ENCODE peak calls at places on chromosomes 7 and 10, in eight cellular contexts. One of them, this sample, is unnamed.

GRCh38 chr7:118372530-118372929 is 148.0 kb downstream of the ANKRD7 start:
- DNase-seq in GM23338: no peak
- DNase-seq in HCT116: no peak
- DNase-seq in AG04450: no peak
- DNase-seq in psoas muscle: no peak
- DNase-seq in BJ: no peak
- DNase-seq in fibroblast of lung: peak
- DNase-seq in CD4-positive, CD25-positive, alpha-beta regulatory T cell: no peak
- DNase-seq in this sample: no peak

GRCh38 chr7:24716480-24717246 is 40.6 kb downstream of the GSDME start:
- DNase-seq in GM23338: no peak
- DNase-seq in HCT116: no peak
- DNase-seq in AG04450: no peak
- DNase-seq in psoas muscle: no peak
- DNase-seq in BJ: no peak
- DNase-seq in fibroblast of lung: no peak
- DNase-seq in CD4-positive, CD25-positive, alpha-beta regulatory T cell: no peak
- DNase-seq in this sample: no peak

GRCh38 chr10:114181971-114182370 is 2.8 kb downstream of the TDRD1 start:
- DNase-seq in GM23338: no peak
- DNase-seq in HCT116: no peak
- DNase-seq in AG04450: no peak
- DNase-seq in psoas muscle: peak
- DNase-seq in BJ: no peak
- DNase-seq in fibroblast of lung: no peak
- DNase-seq in CD4-positive, CD25-positive, alpha-beta regulatory T cell: no peak
- DNase-seq in this sample: no peak

GRCh38 chr7:27098493-27099223 is 2.9 kb upstream of the HOXA1 start:
- DNase-seq in GM23338: peak
- DNase-seq in HCT116: no peak
- DNase-seq in AG04450: no peak
- DNase-seq in psoas muscle: no peak
- DNase-seq in BJ: no peak
- DNase-seq in fibroblast of lung: peak
- DNase-seq in CD4-positive, CD25-positive, alpha-beta regulatory T cell: no peak
- DNase-seq in this sample: no peak

GRCh38 chr7:137895301-137896201 is 48.8 kb upstream of the DGKI start:
- DNase-seq in GM23338: no peak
- DNase-seq in HCT116: no peak
- DNase-seq in AG04450: no peak
- DNase-seq in psoas muscle: no peak
- DNase-seq in BJ: no peak
- DNase-seq in fibroblast of lung: no peak
- DNase-seq in CD4-positive, CD25-positive, alpha-beta regulatory T cell: no peak
- DNase-seq in this sample: no peak

GRCh38 chr7:138898255-138898654 is 82.9 kb downstream of the KIAA1549 start:
- DNase-seq in GM23338: no peak
- DNase-seq in HCT116: no peak
- DNase-seq in AG04450: no peak
- DNase-seq in psoas muscle: no peak
- DNase-seq in BJ: no peak
- DNase-seq in fibroblast of lung: no peak
- DNase-seq in CD4-positive, CD25-positive, alpha-beta regulatory T cell: peak
- DNase-seq in this sample: no peak

GRCh38 chr7:44541-44896 is 147.9 kb upstream of the FAM20C start:
- DNase-seq in GM23338: no peak
- DNase-seq in HCT116: no peak
- DNase-seq in AG04450: no peak
- DNase-seq in psoas muscle: no peak
- DNase-seq in BJ: no peak
- DNase-seq in fibroblast of lung: no peak
- DNase-seq in CD4-positive, CD25-positive, alpha-beta regulatory T cell: no peak
- DNase-seq in this sample: no peak

GRCh38 chr10:1372212-1372611 is 316.0 kb downstream of the WDR37 start:
- DNase-seq in GM23338: no peak
- DNase-seq in HCT116: no peak
- DNase-seq in AG04450: no peak
- DNase-seq in psoas muscle: no peak
- DNase-seq in BJ: no peak
- DNase-seq in fibroblast of lung: no peak
- DNase-seq in CD4-positive, CD25-positive, alpha-beta regulatory T cell: no peak
- DNase-seq in this sample: no peak

GRCh38 chr7:47536705-47537611 is 45.0 kb downstream of the TNS3 start:
- DNase-seq in GM23338: peak
- DNase-seq in HCT116: no peak
- DNase-seq in AG04450: peak
- DNase-seq in psoas muscle: peak
- DNase-seq in BJ: peak
- DNase-seq in fibroblast of lung: peak
- DNase-seq in CD4-positive, CD25-positive, alpha-beta regulatory T cell: no peak
- DNase-seq in this sample: no peak

GRCh38 chr10:101777857-101778145 is 1.9 kb upstream of the FGF8 start:
- DNase-seq in GM23338: no peak
- DNase-seq in HCT116: no peak
- DNase-seq in AG04450: no peak
- DNase-seq in psoas muscle: no peak
- DNase-seq in BJ: no peak
- DNase-seq in fibroblast of lung: no peak
- DNase-seq in CD4-positive, CD25-positive, alpha-beta regulatory T cell: no peak
- DNase-seq in this sample: no peak

GRCh38 chr7:91720255-91720937 is 160.1 kb downstream of the MTERF1 start:
- DNase-seq in GM23338: no peak
- DNase-seq in HCT116: no peak
- DNase-seq in AG04450: no peak
- DNase-seq in psoas muscle: no peak
- DNase-seq in BJ: no peak
- DNase-seq in fibroblast of lung: peak
- DNase-seq in CD4-positive, CD25-positive, alpha-beta regulatory T cell: no peak
- DNase-seq in this sample: no peak

GRCh38 chr10:113515521-113516045 is 37.3 kb upstream of the HABP2 start:
- DNase-seq in GM23338: no peak
- DNase-seq in HCT116: no peak
- DNase-seq in AG04450: no peak
- DNase-seq in psoas muscle: no peak
- DNase-seq in BJ: peak
- DNase-seq in fibroblast of lung: no peak
- DNase-seq in CD4-positive, CD25-positive, alpha-beta regulatory T cell: no peak
- DNase-seq in this sample: no peak

GRCh38 chr7:74064696-74065095 is 18.9 kb upstream of the LIMK1 start:
- DNase-seq in GM23338: no peak
- DNase-seq in HCT116: no peak
- DNase-seq in AG04450: no peak
- DNase-seq in psoas muscle: no peak
- DNase-seq in BJ: no peak
- DNase-seq in fibroblast of lung: no peak
- DNase-seq in CD4-positive, CD25-positive, alpha-beta regulatory T cell: no peak
- DNase-seq in this sample: no peak

GRCh38 chr7:83633516-83633915 is 15.4 kb downstream of the SEMA3E start:
- DNase-seq in GM23338: no peak
- DNase-seq in HCT116: no peak
- DNase-seq in AG04450: no peak
- DNase-seq in psoas muscle: no peak
- DNase-seq in BJ: no peak
- DNase-seq in fibroblast of lung: no peak
- DNase-seq in CD4-positive, CD25-positive, alpha-beta regulatory T cell: no peak
- DNase-seq in this sample: no peak

GRCh38 chr7:29287366-29287765 is 92.8 kb downstream of the CHN2 start:
- DNase-seq in GM23338: no peak
- DNase-seq in HCT116: peak
- DNase-seq in AG04450: no peak
- DNase-seq in psoas muscle: no peak
- DNase-seq in BJ: no peak
- DNase-seq in fibroblast of lung: peak
- DNase-seq in CD4-positive, CD25-positive, alpha-beta regulatory T cell: no peak
- DNase-seq in this sample: no peak

DNA sequence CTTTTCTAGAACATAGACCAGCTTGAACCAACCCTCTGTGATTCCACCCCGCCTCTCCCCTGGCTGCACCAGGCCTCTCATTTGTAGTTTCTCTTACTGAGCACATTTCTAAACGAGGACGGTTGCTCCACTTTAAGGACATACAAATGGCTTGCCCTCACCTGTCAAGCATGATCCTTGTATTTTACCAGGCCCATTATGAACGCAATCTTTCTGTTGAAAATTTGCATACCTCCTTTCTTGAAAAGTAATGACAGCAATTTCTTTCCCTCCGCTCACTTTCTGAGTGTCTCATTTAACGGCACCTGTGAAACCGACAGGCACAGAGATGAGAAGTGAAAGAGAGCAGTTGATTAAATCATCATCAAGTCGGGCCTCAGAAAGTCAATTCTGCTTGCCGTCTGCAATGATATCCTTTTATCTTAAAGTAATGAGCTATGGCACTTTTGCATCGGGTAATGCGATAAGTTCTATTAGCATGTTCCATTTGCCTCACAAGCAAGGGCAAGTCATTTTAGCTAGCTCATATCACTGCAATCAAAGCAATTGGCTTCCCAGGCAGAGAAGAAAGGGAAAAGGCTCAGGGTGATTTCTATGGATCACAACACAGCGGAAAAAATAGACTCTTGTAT is 705.6 kb upstream of the GALNT17 start:
- DNase-seq in GM23338: no peak
- DNase-seq in HCT116: no peak
- DNase-seq in AG04450: no peak
- DNase-seq in psoas muscle: no peak
- DNase-seq in BJ: no peak
- DNase-seq in fibroblast of lung: no peak
- DNase-seq in CD4-positive, CD25-positive, alpha-beta regulatory T cell: no peak
- DNase-seq in this sample: no peak
- H3K4me3 ChIP-seq in GM23338: no peak
- H3K4me3 ChIP-seq in HCT116: no peak
- H3K4me3 ChIP-seq in AG04450: no peak
- H3K4me3 ChIP-seq in psoas muscle: no peak
- H3K4me3 ChIP-seq in BJ: no peak
- H3K4me3 ChIP-seq in fibroblast of lung: no peak
- H3K4me3 ChIP-seq in CD4-positive, CD25-positive, alpha-beta regulatory T cell: no peak
- H3K4me3 ChIP-seq in this sample: no peak

GRCh38 chr10:95287281-95287680 is 3.5 kb downstream of the PDLIM1 start:
- DNase-seq in GM23338: no peak
- DNase-seq in HCT116: no peak
- DNase-seq in AG04450: no peak
- DNase-seq in psoas muscle: no peak
- DNase-seq in BJ: no peak
- DNase-seq in fibroblast of lung: no peak
- DNase-seq in CD4-positive, CD25-positive, alpha-beta regulatory T cell: no peak
- DNase-seq in this sample: no peak

GRCh38 chr10:95286707-95287106 is 4.1 kb downstream of the PDLIM1 start:
- DNase-seq in GM23338: no peak
- DNase-seq in HCT116: no peak
- DNase-seq in AG04450: no peak
- DNase-seq in psoas muscle: no peak
- DNase-seq in BJ: no peak
- DNase-seq in fibroblast of lung: no peak
- DNase-seq in CD4-positive, CD25-positive, alpha-beta regulatory T cell: no peak
- DNase-seq in this sample: no peak

GRCh38 chr10:95289921-95290421 is 832 bp downstream of the PDLIM1 start:
- DNase-seq in GM23338: peak
- DNase-seq in HCT116: no peak
- DNase-seq in AG04450: no peak
- DNase-seq in psoas muscle: no peak
- DNase-seq in BJ: no peak
- DNase-seq in fibroblast of lung: no peak
- DNase-seq in CD4-positive, CD25-positive, alpha-beta regulatory T cell: no peak
- DNase-seq in this sample: no peak

GRCh38 chr10:95289003-95289920 is 1.5 kb downstream of the PDLIM1 start:
- DNase-seq in GM23338: peak
- DNase-seq in HCT116: no peak
- DNase-seq in AG04450: no peak
- DNase-seq in psoas muscle: no peak
- DNase-seq in BJ: no peak
- DNase-seq in fibroblast of lung: no peak
- DNase-seq in CD4-positive, CD25-positive, alpha-beta regulatory T cell: no peak
- DNase-seq in this sample: no peak

DNA sequence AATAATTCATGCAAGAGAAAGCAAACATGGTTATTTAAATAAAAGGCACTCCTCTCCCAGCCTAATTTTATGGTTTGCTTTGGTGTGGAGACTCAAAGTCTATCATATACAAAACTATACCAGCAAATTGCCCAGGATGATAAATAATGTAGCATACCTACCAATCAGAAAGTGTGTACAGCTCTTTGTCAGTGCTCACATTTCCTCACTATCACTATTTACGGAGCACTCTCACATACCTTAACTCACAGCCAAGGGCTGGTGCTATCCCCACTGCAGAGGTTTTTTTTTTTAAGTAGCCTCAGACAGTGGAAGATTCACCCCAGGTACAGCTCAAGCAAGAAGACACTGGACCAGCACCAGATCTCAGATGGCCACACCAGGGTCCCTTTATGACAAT is 2.5 kb downstream of the PDLIM1 start:
- DNase-seq in GM23338: no peak
- DNase-seq in HCT116: no peak
- DNase-seq in AG04450: no peak
- DNase-seq in psoas muscle: no peak
- DNase-seq in BJ: no peak
- DNase-seq in fibroblast of lung: no peak
- DNase-seq in CD4-positive, CD25-positive, alpha-beta regulatory T cell: no peak
- DNase-seq in this sample: no peak
- H3K4me3 ChIP-seq in GM23338: peak
- H3K4me3 ChIP-seq in HCT116: no peak
- H3K4me3 ChIP-seq in AG04450: peak
- H3K4me3 ChIP-seq in psoas muscle: peak
- H3K4me3 ChIP-seq in BJ: no peak
- H3K4me3 ChIP-seq in fibroblast of lung: no peak
- H3K4me3 ChIP-seq in CD4-positive, CD25-positive, alpha-beta regulatory T cell: no peak
- H3K4me3 ChIP-seq in this sample: no peak

GRCh38 chr10:5323446-5323845 is 41.3 kb upstream of the UCN3 start:
- DNase-seq in GM23338: peak
- DNase-seq in HCT116: no peak
- DNase-seq in AG04450: no peak
- DNase-seq in psoas muscle: no peak
- DNase-seq in BJ: no peak
- DNase-seq in fibroblast of lung: no peak
- DNase-seq in CD4-positive, CD25-positive, alpha-beta regulatory T cell: no peak
- DNase-seq in this sample: no peak
- H3K4me3 ChIP-seq in GM23338: no peak
- H3K4me3 ChIP-seq in HCT116: no peak
- H3K4me3 ChIP-seq in AG04450: no peak
- H3K4me3 ChIP-seq in psoas muscle: no peak
- H3K4me3 ChIP-seq in BJ: no peak
- H3K4me3 ChIP-seq in fibroblast of lung: no peak
- H3K4me3 ChIP-seq in CD4-positive, CD25-positive, alpha-beta regulatory T cell: no peak
- H3K4me3 ChIP-seq in this sample: no peak

GRCh38 chr10:47137311-47137851 is 162.6 kb upstream of the GDF10 start:
- DNase-seq in GM23338: no peak
- DNase-seq in HCT116: peak
- DNase-seq in AG04450: peak
- DNase-seq in psoas muscle: no peak
- DNase-seq in BJ: peak
- DNase-seq in fibroblast of lung: peak
- DNase-seq in CD4-positive, CD25-positive, alpha-beta regulatory T cell: no peak
- DNase-seq in this sample: no peak
- H3K4me3 ChIP-seq in GM23338: no peak
- H3K4me3 ChIP-seq in HCT116: peak
- H3K4me3 ChIP-seq in AG04450: peak
- H3K4me3 ChIP-seq in psoas muscle: no peak
- H3K4me3 ChIP-seq in BJ: no peak
- H3K4me3 ChIP-seq in fibroblast of lung: no peak
- H3K4me3 ChIP-seq in CD4-positive, CD25-positive, alpha-beta regulatory T cell: no peak
- H3K4me3 ChIP-seq in this sample: no peak